ENCODE peak calls at places on chromosome 19, in six cellular contexts. F, N, D, P, S and Q are unnamed samples.

GRCh38 chr19:6273701-6274601 is 5.8 kb downstream of the MLLT1 start:
- DNase-seq in F (peak; percentile 12), N (no peak), D (no peak), P (no peak), S (peak; percentile 97), Q (no peak)

GRCh38 chr19:33797821-33798633 is 1.4 kb downstream of the KCTD15 start:
- DNase-seq in F (no peak), N (peak; percentile 74), D (no peak), P (no peak), S (peak; percentile 69), Q (no peak)

GRCh38 chr19:8611391-8611883 is 922 bp upstream of the ADAMTS10 start:
- DNase-seq in F (no peak), N (no peak), D (no peak), P (no peak), S (no peak), Q (no peak)

GRCh38 chr19:1882089-1882785 is 3.1 kb downstream of the ABHD17A start:
- DNase-seq in F (no peak), N (no peak), D (no peak), P (no peak), S (no peak), Q (no peak)

GRCh38 chr19:51810228-51810627 is 15.3 kb downstream of the FPR3 start:
- DNase-seq in F (peak; percentile 75), N (no peak), D (no peak), P (no peak), S (peak; percentile 8), Q (no peak)

GRCh38 chr19:19748249-19748938 is 15.5 kb upstream of the ZNF14 start:
- DNase-seq in F (no peak), N (no peak), D (no peak), P (no peak), S (no peak), Q (no peak)

GRCh38 chr19:16224266-16225045 is 26.7 kb downstream of the AP1M1 start:
- DNase-seq in F (no peak), N (no peak), D (no peak), P (no peak), S (no peak), Q (no peak)

GRCh38 chr19:8695501-8695900 is 3.1 kb downstream of the ACTL9 start:
- DNase-seq in F (no peak), N (no peak), D (no peak), P (no peak), S (no peak), Q (no peak)

GRCh38 chr19:40411125-40411842 is 1.9 kb downstream of the PRX start:
- DNase-seq in F (no peak), N (no peak), D (no peak), P (no peak), S (peak; percentile 23), Q (no peak)

GRCh38 chr19:34481861-34482379 is 362 bp downstream of the WTIP start:
- DNase-seq in F (no peak), N (peak; percentile 63), D (no peak), P (no peak), S (peak; percentile 64), Q (no peak)

GRCh38 chr19:48110350-48110966 is at the start of gene PLA2G4C:
- DNase-seq in F (peak; percentile 94), N (peak; percentile 82), D (peak; percentile 82), P (peak; percentile 83), S (peak; percentile 93), Q (peak; percentile 58)

GRCh38 chr19:3142292-3142670 is 6.4 kb downstream of the GNA15 start:
- DNase-seq in F (peak; percentile 32), N (no peak), D (peak; percentile 42), P (no peak), S (peak; percentile 89), Q (no peak)

GRCh38 chr19:18995804-18996241 is 37.5 kb downstream of the SUGP2 start:
- DNase-seq in F (peak; percentile 36), N (peak; percentile 59), D (peak; percentile 91), P (no peak), S (peak; percentile 89), Q (peak; percentile 21)

GRCh38 chr19:28498404-28498976 is 714.5 kb downstream of the UQCRFS1 start:
- DNase-seq in F (no peak), N (no peak), D (no peak), P (no peak), S (peak; percentile 26), Q (no peak)

GRCh38 chr19:16614941-16615340 is 13.1 kb downstream of the MED26 start:
- DNase-seq in F (no peak), N (no peak), D (no peak), P (no peak), S (peak; percentile 7), Q (no peak)

GRCh38 chr19:34667349-34668076 is 9.4 kb downstream of the SCGB2B2 start:
- DNase-seq in F (no peak), N (no peak), D (no peak), P (peak; percentile 29), S (peak; percentile 41), Q (no peak)

GRCh38 chr19:44623080-44623479 is 9.7 kb downstream of the IGSF23 start:
- DNase-seq in F (peak; percentile 64), N (no peak), D (no peak), P (no peak), S (peak; percentile 87), Q (no peak)

GRCh38 chr19:18418034-18418724 is 1.0 kb upstream of the SSBP4 start:
- DNase-seq in F (no peak), N (no peak), D (no peak), P (no peak), S (no peak), Q (no peak)

GRCh38 chr19:32041681-32042292 is 303.6 kb upstream of the ZNF507 start:
- DNase-seq in F (peak; percentile 8), N (peak; percentile 59), D (no peak), P (no peak), S (no peak), Q (no peak)

GRCh38 chr19:50238043-50238442 is 34.6 kb downstream of the MYH14 start:
- DNase-seq in F (no peak), N (no peak), D (no peak), P (no peak), S (no peak), Q (no peak)

GRCh38 chr19:33344611-33345010 is 28.9 kb upstream of the CEBPG start:
- DNase-seq in F (no peak), N (no peak), D (no peak), P (no peak), S (no peak), Q (no peak)

GRCh38 chr19:1042689-1043511 is 3.0 kb downstream of the ABCA7 start:
- DNase-seq in F (peak; percentile 59), N (no peak), D (no peak), P (peak; percentile 56), S (no peak), Q (no peak)

GRCh38 chr19:47861630-47862029 is 2.6 kb downstream of the TPRX2 start:
- DNase-seq in F (no peak), N (no peak), D (no peak), P (no peak), S (no peak), Q (no peak)

GRCh38 chr19:55836340-55836739 is at the start of gene NLRP4:
- DNase-seq in F (no peak), N (no peak), D (no peak), P (no peak), S (no peak), Q (no peak)

GRCh38 chr19:19459707-19460251 is 54.3 kb downstream of the GATAD2A start:
- DNase-seq in F (no peak), N (no peak), D (no peak), P (no peak), S (peak; percentile 87), Q (no peak)

GRCh38 chr19:33400856-33401682 is 27.6 kb downstream of the CEBPG start:
- DNase-seq in F (no peak), N (no peak), D (no peak), P (no peak), S (no peak), Q (no peak)

GRCh38 chr19:49116544-49116943 is 2.4 kb downstream of the LIN7B start:
- DNase-seq in F (no peak), N (no peak), D (no peak), P (no peak), S (no peak), Q (no peak)

GRCh38 chr19:1122972-1123363 is 19.2 kb downstream of the GPX4 start:
- DNase-seq in F (peak; percentile 73), N (peak; percentile 100), D (no peak), P (no peak), S (peak; percentile 83), Q (no peak)

GRCh38 chr19:45079063-45079910 is at the start of gene GEMIN7:
- DNase-seq in F (peak; percentile 89), N (peak; percentile 92), D (no peak), P (peak; percentile 18), S (peak; percentile 68), Q (no peak)